ENCODE peak calls at places on chromosomes 16 and 17, in six cellular contexts. V is naive thymus-derived CD4-positive, alpha-beta T cell; S is ACHN; I is stimulated activated CD8-positive, alpha-beta memory T cell treated with anti-CD3 and anti-CD28 coated beads, Interleukin-15, amount 100 ng/mL, for 24 hours; B is activated gamma-delta T cell treated with anti-CD3 and anti-CD28 coated beads, Interleukin-2, amount 50 U/mL, for 16 hours; M is NCI-H1436. K is an unnamed sample.
A peak's percentile ranks its signal among the peaks of the same experiment; 100 is the strongest.

GRCh38 chr17:80187090-80187489 is 17.3 kb downstream of the CARD14 start:
- DNase-seq in V (no peak), S (no peak), I (no peak), B (no peak), M (no peak), K (no peak)

GRCh38 chr16:82639666-82640336 is 13.0 kb downstream of the CDH13 start:
- DNase-seq in V (peak; percentile 14), S (peak; percentile 80), I (peak; percentile 20), B (no peak), M (no peak), K (peak; percentile 0)

GRCh38 chr16:17396762-17397498 is 73.8 kb downstream of the XYLT1 start:
- DNase-seq in V (peak; percentile 47), S (no peak), I (no peak), B (no peak), M (peak; percentile 86), K (no peak)

GRCh38 chr16:87693827-87694226 is 72.0 kb downstream of the KLHDC4 start:
- DNase-seq in V (no peak), S (no peak), I (no peak), B (no peak), M (no peak), K (no peak)

GRCh38 chr17:63984651-63985386 is 12.1 kb upstream of the SCN4A start:
- DNase-seq in V (peak; percentile 62), S (peak; percentile 54), I (no peak), B (peak; percentile 56), M (no peak), K (no peak)

GRCh38 chr16:50326835-50327465 is 41.8 kb downstream of the BRD7 start:
- DNase-seq in V (peak; percentile 79), S (peak; percentile 36), I (no peak), B (peak; percentile 56), M (no peak), K (peak; percentile 60)

GRCh38 chr16:8907096-8907495 is 24.9 kb downstream of the LITAFD start:
- DNase-seq in V (no peak), S (no peak), I (no peak), B (no peak), M (no peak), K (no peak)

GRCh38 chr16:79703066-79703465 is 102.5 kb upstream of the MAF start:
- DNase-seq in V (no peak), S (no peak), I (no peak), B (no peak), M (no peak), K (no peak)

GRCh38 chr17:33024688-33025486 is 33.2 kb downstream of the SPACA3 start:
- DNase-seq in V (no peak), S (no peak), I (no peak), B (no peak), M (no peak), K (no peak)

GRCh38 chr17:13410874-13411273 is 190.9 kb downstream of the HS3ST3A1 start:
- DNase-seq in V (no peak), S (no peak), I (no peak), B (no peak), M (no peak), K (no peak)

K was measured in naive B cell.